ENCODE peak calls at places on chromosomes 13 and 19, in eight cellular contexts. Q, H, W, O, E, Z, C and B are unnamed samples.

GRCh38 chr19:19103167-19103566 is 35.1 kb downstream of the TMEM161A start:
- DNase-seq in H (no peak), E (no peak), W (no peak), Q (no peak), O (no peak), C (no peak), Z (no peak), B (no peak)

GRCh38 chr19:14061751-14062557 is at the start of gene PALM3:
- DNase-seq in C (no peak), Q (no peak), O (no peak), W (no peak), Z (no peak), E (peak), H (no peak), B (no peak)

GRCh38 chr19:6076675-6077463 is 33.4 kb downstream of the RFX2 start:
- DNase-seq in Q (peak), C (peak), E (no peak), O (peak), Z (peak), H (no peak), W (no peak), B (peak)

GRCh38 chr19:48553676-48554384 is 1.9 kb downstream of the SULT2B1 start:
- DNase-seq in O (peak), C (peak), Z (no peak), W (peak), E (peak), Q (peak), H (peak), B (peak)

GRCh38 chr13:24355103-24355502 is 45.7 kb downstream of the C1QTNF9 start:
- DNase-seq in Z (no peak), E (no peak), O (no peak), W (no peak), H (no peak), C (no peak), Q (no peak), B (no peak)

GRCh38 chr19:14056741-14057356 is 5.0 kb downstream of the PALM3 start:
- DNase-seq in C (no peak), Q (peak), W (no peak), Z (no peak), E (no peak), H (peak), O (no peak), B (no peak)

GRCh38 chr19:38701455-38702063 is 42.7 kb downstream of the CAPN12 start:
- DNase-seq in Z (no peak), C (no peak), H (no peak), W (no peak), Q (no peak), O (peak), E (peak), B (no peak)

GRCh38 chr13:84446972-84447700 is 564.9 kb upstream of the SLITRK1 start:
- DNase-seq in Z (no peak), C (peak), O (peak), W (no peak), E (no peak), Q (peak), H (peak), B (no peak)

GRCh38 chr19:45496349-45496953 is 396 bp downstream of the RTN2 start:
- DNase-seq in H (peak), W (peak), C (no peak), Z (no peak), E (peak), O (no peak), Q (peak), B (no peak)

GRCh38 chr19:14758816-14759215 is 19.5 kb downstream of the ADGRE2 start:
- DNase-seq in Z (no peak), W (peak), E (peak), O (no peak), C (no peak), Q (no peak), H (peak), B (no peak)

GRCh38 chr19:2923510-2923909 is 21.3 kb downstream of the ZNF77 start:
- DNase-seq in C (peak), H (no peak), E (no peak), Q (peak), W (no peak), O (peak), Z (no peak), B (peak)

GRCh38 chr19:19081642-19082151 is 17.9 kb downstream of the SLC25A42 start:
- DNase-seq in E (no peak), Q (peak), W (no peak), C (peak), O (no peak), H (no peak), Z (no peak), B (no peak)

GRCh38 chr13:66640231-66640630 is 589.9 kb downstream of the PCDH9 start:
- DNase-seq in H (no peak), Q (no peak), W (no peak), Z (no peak), O (no peak), E (no peak), C (no peak), B (no peak)

GRCh38 chr19:18304194-18304495 is 18.7 kb downstream of the LSM4 start:
- DNase-seq in E (no peak), Z (no peak), W (no peak), C (no peak), Q (no peak), O (no peak), H (no peak), B (no peak)

GRCh38 chr13:60111726-60112125 is 52.0 kb downstream of the DIAPH3 start:
- DNase-seq in W (no peak), E (no peak), O (no peak), Q (no peak), H (no peak), Z (no peak), C (peak), B (no peak)

GRCh38 chr19:19040417-19040816 is 7.0 kb downstream of the ARMC6 start:
- DNase-seq in E (peak), H (no peak), Z (no peak), W (no peak), O (peak), C (peak), Q (peak), B (peak)

GRCh38 chr19:54400913-54401312 is 14.4 kb upstream of the TTYH1 start:
- DNase-seq in W (no peak), E (no peak), C (no peak), O (no peak), Z (no peak), Q (no peak), H (no peak), B (no peak)

GRCh38 chr13:22311734-22312404 is 641.0 kb downstream of the FGF9 start:
- DNase-seq in W (no peak), Z (no peak), O (no peak), H (no peak), C (no peak), Q (no peak), E (no peak), B (no peak)

GRCh38 chr19:49515767-49516166 is 3.3 kb downstream of the FCGRT start:
- DNase-seq in O (peak), C (peak), H (no peak), Z (no peak), W (no peak), Q (peak), E (no peak), B (no peak)

GRCh38 chr13:77329133-77330008 is 2.5 kb upstream of the MYCBP2 start:
- DNase-seq in H (peak), Q (peak), O (peak), Z (peak), C (peak), E (peak), W (peak), B (peak)
- TF ChIP-seq CTCF in H (no peak), Q (no peak), O (no peak), Z (no peak), C (no peak), E (no peak), W (no peak), B (no peak)

GRCh38 chr19:4581381-4582111 is 22.1 kb upstream of the SEMA6B start:
- DNase-seq in E (peak), Z (no peak), O (no peak), Q (peak), H (peak), W (peak), C (peak), B (no peak)
- H3K4me3 ChIP-seq in E (peak), Z (peak), O (no peak), Q (peak), H (peak), W (peak), C (peak), B (peak)

GRCh38 chr13:39515231-39515630 is 87.8 kb downstream of the LHFPL6 start:
- DNase-seq in W (peak), Z (no peak), H (no peak), C (no peak), O (no peak), Q (no peak), E (no peak), B (no peak)
- TF ChIP-seq CTCF in W (no peak), Z (no peak), H (no peak), C (no peak), O (no peak), Q (no peak), E (no peak), B (no peak)

DNA sequence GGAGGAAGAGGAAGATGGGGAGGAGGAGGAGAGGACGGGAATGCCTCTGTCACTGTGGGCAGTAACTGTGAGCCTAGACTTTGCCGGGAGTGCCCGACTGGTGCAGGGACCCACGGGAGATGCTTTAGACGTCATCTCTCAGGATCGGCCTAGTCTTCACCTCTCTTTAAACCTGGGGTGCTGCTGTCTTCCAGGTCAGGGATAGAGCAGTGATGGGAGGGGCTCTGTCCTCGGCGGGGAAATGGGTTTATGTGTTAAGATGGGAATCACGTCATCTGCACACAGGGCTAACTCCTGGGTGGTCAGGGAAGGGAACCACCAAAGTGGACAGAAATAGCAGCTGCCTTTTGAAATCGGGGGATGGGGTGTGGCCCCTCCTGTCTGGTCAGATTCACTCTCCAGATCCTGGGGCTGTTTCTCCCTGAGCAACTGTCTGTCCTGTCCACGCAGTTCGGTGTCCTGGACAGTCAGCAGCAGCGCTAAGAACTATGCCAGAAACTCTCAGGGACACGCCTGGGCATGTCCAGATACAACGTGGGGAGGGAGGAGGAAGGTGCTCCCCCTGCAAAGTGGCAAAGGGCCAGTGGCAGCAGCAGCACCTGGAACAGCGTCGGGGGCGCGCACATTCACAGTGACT is 26.8 kb downstream of the GAS6 start:
- DNase-seq in C (peak), Z (no peak), Q (peak), O (peak), W (no peak), E (no peak), H (no peak), B (peak)
- H3K4me3 ChIP-seq in C (no peak), Z (no peak), Q (no peak), O (no peak), W (no peak), E (no peak), H (no peak), B (no peak)